ENCODE peak calls at places on chromosome 20, in four cellular contexts. One of them, this sample, is unnamed.

GRCh38 chr20:19974621-19975435 is 42.3 kb upstream of the NAA20 start:
- DNase-seq in EL: peak; percentile 88
- DNase-seq in adipocyte: peak; percentile 95
- DNase-seq in iPS DF 19.7: no peak
- DNase-seq in this sample: peak; percentile 50

GRCh38 chr20:63007722-63008488 is 1.1 kb upstream of the BHLHE23 start:
- DNase-seq in EL: no peak
- DNase-seq in adipocyte: no peak
- DNase-seq in iPS DF 19.7: no peak
- DNase-seq in this sample: no peak

GRCh38 chr20:5510446-5510845 is 193.7 kb upstream of the PROKR2 start:
- DNase-seq in EL: no peak
- DNase-seq in adipocyte: no peak
- DNase-seq in iPS DF 19.7: peak; percentile 28
- DNase-seq in this sample: no peak

GRCh38 chr20:57656821-57657536 is 36.8 kb upstream of the ZBP1 start:
- DNase-seq in EL: no peak
- DNase-seq in adipocyte: no peak
- DNase-seq in iPS DF 19.7: no peak
- DNase-seq in this sample: no peak

GRCh38 chr20:63742381-63743024 is 2.9 kb downstream of the SLC2A4RG start:
- DNase-seq in EL: no peak
- DNase-seq in adipocyte: no peak
- DNase-seq in iPS DF 19.7: no peak
- DNase-seq in this sample: no peak

GRCh38 chr20:46572181-46572580 is 21.7 kb upstream of the OCSTAMP start:
- DNase-seq in EL: no peak
- DNase-seq in adipocyte: no peak
- DNase-seq in iPS DF 19.7: no peak
- DNase-seq in this sample: peak; percentile 64

GRCh38 chr20:62349537-62350097 is 17.5 kb downstream of the LAMA5 start:
- DNase-seq in EL: no peak
- DNase-seq in adipocyte: no peak
- DNase-seq in iPS DF 19.7: no peak
- DNase-seq in this sample: no peak

GRCh38 chr20:46017272-46017671 is 8.6 kb downstream of the MMP9 start:
- DNase-seq in EL: no peak
- DNase-seq in adipocyte: no peak
- DNase-seq in iPS DF 19.7: no peak
- DNase-seq in this sample: no peak

GRCh38 chr20:4811257-4811656 is 89.5 kb downstream of the PRND start:
- DNase-seq in EL: no peak
- DNase-seq in adipocyte: no peak
- DNase-seq in iPS DF 19.7: no peak
- DNase-seq in this sample: no peak

GRCh38 chr20:3744806-3745685 is 12.6 kb downstream of the HSPA12B start:
- DNase-seq in EL: no peak
- DNase-seq in adipocyte: no peak
- DNase-seq in iPS DF 19.7: no peak
- DNase-seq in this sample: no peak

GRCh38 chr20:9514461-9515210 is at the start of gene LAMP5:
- DNase-seq in EL: no peak
- DNase-seq in adipocyte: peak; percentile 67
- DNase-seq in iPS DF 19.7: no peak
- DNase-seq in this sample: no peak

GRCh38 chr20:7967199-7967844 is 27.1 kb upstream of the HAO1 start:
- DNase-seq in EL: peak; percentile 81
- DNase-seq in adipocyte: peak; percentile 18
- DNase-seq in iPS DF 19.7: no peak
- DNase-seq in this sample: no peak

GRCh38 chr20:11703119-11703518 is 214.6 kb upstream of the BTBD3 start:
- DNase-seq in EL: no peak
- DNase-seq in adipocyte: no peak
- DNase-seq in iPS DF 19.7: no peak
- DNase-seq in this sample: no peak

GRCh38 chr20:32893878-32894483 is 35.3 kb downstream of the EFCAB8 start:
- DNase-seq in EL: peak; percentile 24
- DNase-seq in adipocyte: peak; percentile 16
- DNase-seq in iPS DF 19.7: no peak
- DNase-seq in this sample: no peak

GRCh38 chr20:49418832-49419231 is 63.6 kb downstream of the KCNB1 start:
- DNase-seq in EL: no peak
- DNase-seq in adipocyte: no peak
- DNase-seq in iPS DF 19.7: no peak
- DNase-seq in this sample: no peak

GRCh38 chr20:9363673-9364072 is 150.7 kb upstream of the LAMP5 start:
- DNase-seq in EL: no peak
- DNase-seq in adipocyte: no peak
- DNase-seq in iPS DF 19.7: no peak
- DNase-seq in this sample: no peak

This sample was measured in hypothalamus.